ENCODE peak calls at places on chromosome 17, in ten cellular contexts. K is PC-3, G is OCI-LY7, F is mucosa of descending colon, X is heart left ventricle, T is stomach, A is kidney, N is tibial nerve, O is thoracic aorta, H is pancreas. D is an unnamed sample. For H3K4me1, the result is how much of the 10 kb centered on the place peaks cover.

GRCh38 chr17:62093188-62094155 is 28.4 kb upstream of the MED13 start:
- DNase-seq in K (peak), G (no peak), F (no peak), X (no peak), T (no peak), A (no peak), N (no peak), O (no peak), H (no peak), D (no peak)

GRCh38 chr17:48492401-48493298 is 38.2 kb downstream of the HOXB1 start:
- DNase-seq in K (peak), G (no peak), F (peak), X (peak), T (peak), A (peak), N (peak), O (peak), H (peak), D (peak)

GRCh38 chr17:45270828-45271418 is 9.0 kb upstream of the SPATA32 start:
- DNase-seq in K (peak), G (peak), F (no peak), X (no peak), T (no peak), A (peak), N (no peak), O (no peak), H (no peak), D (peak)

GRCh38 chr17:36608794-36609497 is 7.6 kb downstream of the MRM1 start:
- DNase-seq in K (peak), G (peak), F (peak), X (peak), T (no peak), A (no peak), N (no peak), O (no peak), H (no peak), D (peak)

GRCh38 chr17:9364837-9365430 is 210.7 kb downstream of the STX8 start:
- DNase-seq in K (no peak), G (no peak), F (no peak), X (no peak), T (no peak), A (no peak), N (no peak), O (no peak), H (no peak), D (no peak)

GRCh38 chr17:60952747-60953146 is 275.1 kb downstream of the BCAS3 start:
- DNase-seq in K (no peak), G (no peak), F (no peak), X (no peak), T (no peak), A (no peak), N (no peak), O (no peak), H (no peak), D (no peak)

GRCh38 chr17:20613248-20613647 is 33.7 kb downstream of the CDRT15L2 start:
- DNase-seq in K (no peak), G (no peak), F (no peak), X (no peak), T (no peak), A (no peak), N (no peak), O (no peak), H (no peak), D (no peak)

GRCh38 chr17:41333098-41333497 is 17.5 kb downstream of the KRT33A start:
- DNase-seq in K (no peak), G (no peak), F (no peak), X (no peak), T (no peak), A (no peak), N (no peak), O (no peak), H (no peak), D (no peak)

GRCh38 chr17:66549312-66549705 is 246.9 kb downstream of the PRKCA start:
- DNase-seq in K (peak), G (no peak), F (no peak), X (no peak), T (no peak), A (no peak), N (no peak), O (no peak), H (no peak), D (no peak)

GRCh38 chr17:77581480-77581879 is 377.0 kb upstream of the TNRC6C start:
- DNase-seq in K (peak), G (no peak), F (no peak), X (no peak), T (no peak), A (no peak), N (no peak), O (no peak), H (no peak), D (no peak)

GRCh38 chr17:28807925-28808641 is 34.5 kb downstream of the FAM222B start:
- DNase-seq in K (peak), G (no peak), F (no peak), X (no peak), T (no peak), A (no peak), N (no peak), O (no peak), H (no peak), D (no peak)

GRCh38 chr17:42709561-42709960 is 27.2 kb downstream of the CNTNAP1 start:
- DNase-seq in K (no peak), G (no peak), F (no peak), X (no peak), T (no peak), A (no peak), N (no peak), O (no peak), H (no peak), D (no peak)

GRCh38 chr17:2174471-2175293 is 119.8 kb downstream of the HIC1 start:
- DNase-seq in K (no peak), G (no peak), F (peak), X (peak), T (no peak), A (peak), N (peak), O (no peak), H (peak), D (no peak)

GRCh38 chr17:42531455-42532354 is 4.3 kb upstream of the NAGLU start:
- DNase-seq in K (peak), G (peak), F (peak), X (peak), T (peak), A (peak), N (no peak), O (no peak), H (peak), D (peak)

GRCh38 chr17:19286751-19287341 is 49.7 kb downstream of the EPN2 start:
- DNase-seq in K (no peak), G (no peak), F (no peak), X (no peak), T (no peak), A (no peak), N (no peak), O (no peak), H (no peak), D (no peak)

GRCh38 chr17:45036696-45037095 is 14.7 kb downstream of the DCAKD start:
- DNase-seq in K (no peak), G (no peak), F (no peak), X (no peak), T (no peak), A (no peak), N (no peak), O (no peak), H (no peak), D (no peak)

GRCh38 chr17:62665599-62665998 is 38.1 kb downstream of the MRC2 start:
- DNase-seq in K (no peak), G (no peak), F (no peak), X (no peak), T (no peak), A (no peak), N (no peak), O (no peak), H (no peak), D (no peak)

GRCh38 chr17:47803751-47804150 is 17.8 kb downstream of the OSBPL7 start:
- DNase-seq in K (no peak), G (no peak), F (no peak), X (no peak), T (peak), A (no peak), N (no peak), O (no peak), H (no peak), D (no peak)

GRCh38 chr17:31275126-31275525 is 21.9 kb downstream of the OMG start:
- DNase-seq in K (no peak), G (no peak), F (no peak), X (no peak), T (no peak), A (no peak), N (no peak), O (no peak), H (no peak), D (no peak)

GRCh38 chr17:40854175-40854814 is 12.7 kb downstream of the KRT12 start:
- DNase-seq in K (peak), G (no peak), F (no peak), X (no peak), T (no peak), A (no peak), N (no peak), O (no peak), H (no peak), D (no peak)

GRCh38 chr17:7478276-7479138 is 924 bp downstream of the ZBTB4 start:
- DNase-seq in K (peak), G (no peak), F (peak), X (peak), T (peak), A (peak), N (no peak), O (no peak), H (peak), D (peak)
- H3K4me1 ChIP-seq in K (under half), G (under half), F (under half), X (half or more), T (half or more), A (under half), N (half or more), O (under half), H (under half), D (under half)

DNA sequence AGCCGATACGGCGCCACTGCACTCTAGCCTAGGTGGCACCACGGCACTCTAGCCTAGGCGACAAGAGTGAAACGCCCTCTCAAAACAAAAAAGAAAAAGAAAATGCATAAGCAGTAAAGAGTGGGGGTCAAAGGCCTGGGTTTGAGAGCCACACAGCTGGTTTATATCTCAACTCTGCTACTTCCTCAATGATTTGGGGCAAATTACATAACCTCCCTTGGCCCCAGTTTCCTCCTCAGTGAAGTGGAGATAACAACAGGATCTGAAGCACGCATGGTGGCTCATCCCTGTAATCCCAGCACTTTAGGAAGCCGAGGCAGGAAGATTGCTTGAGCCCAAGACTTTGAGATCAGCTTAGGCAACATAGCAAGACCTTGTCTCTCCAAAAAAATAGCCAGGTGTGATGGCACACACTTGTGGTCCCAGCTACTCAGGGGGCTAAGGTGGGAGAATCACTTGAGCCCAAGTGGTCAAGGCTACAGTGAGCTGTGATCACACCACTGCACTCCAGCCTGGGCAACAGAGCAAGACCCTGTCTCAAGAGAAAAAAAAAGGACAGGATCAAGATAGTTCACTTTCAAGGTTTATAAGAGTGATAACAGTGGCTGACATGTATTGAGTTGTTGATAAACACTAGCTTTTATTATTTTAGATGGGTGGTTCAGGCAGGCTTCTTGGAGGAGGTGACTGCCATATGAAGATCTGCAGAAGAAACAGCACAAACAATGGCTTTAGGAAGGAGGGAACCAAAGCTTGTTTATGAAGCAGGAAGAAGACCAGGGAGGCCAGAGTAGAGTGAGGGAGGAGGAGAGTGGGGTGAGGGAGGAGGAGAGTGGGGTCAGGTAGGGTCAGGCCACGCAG is 8.5 kb upstream of the COG1 start:
- DNase-seq in K (no peak), G (no peak), F (no peak), X (no peak), T (no peak), A (no peak), N (no peak), O (no peak), H (no peak), D (no peak)
- TF ChIP-seq CTCF in K (no peak), G (no peak), F (no peak), X (no peak), T (no peak), A (no peak), N (no peak), O (no peak), H (no peak), D (no peak)

DNA sequence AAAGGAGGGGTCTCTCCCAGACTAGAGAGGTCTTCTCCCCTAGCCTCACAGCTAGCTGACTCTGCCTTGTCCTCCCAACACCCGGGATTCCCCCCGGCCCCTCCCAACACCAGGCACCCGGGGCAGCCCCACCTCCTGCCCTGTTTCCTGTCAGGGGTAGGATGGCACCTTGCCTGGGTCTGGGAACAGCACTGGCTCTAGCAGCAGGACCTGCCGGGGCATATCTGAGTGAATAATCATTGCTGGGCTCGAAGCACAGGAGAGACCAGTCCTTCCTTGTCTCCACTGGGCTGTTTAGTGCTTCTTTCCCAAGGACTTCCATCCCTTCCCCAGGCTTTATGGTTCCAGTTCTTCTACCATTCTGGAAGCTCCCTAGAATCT is 25.7 kb downstream of the MINK1 start:
- DNase-seq in K (peak), G (no peak), F (peak), X (peak), T (peak), A (peak), N (no peak), O (peak), H (peak), D (no peak)
- H3K4me3 ChIP-seq in K (no peak), G (no peak), F (no peak), X (no peak), T (no peak), A (no peak), N (no peak), O (peak), H (no peak), D (no peak)

GRCh38 chr17:74746376-74746775 is 2.1 kb upstream of the NHERF1 start:
- DNase-seq in K (no peak), G (no peak), F (peak), X (no peak), T (no peak), A (peak), N (no peak), O (no peak), H (no peak), D (no peak)

GRCh38 chr17:74744349-74744713 is 4.1 kb upstream of the NHERF1 start:
- DNase-seq in K (no peak), G (no peak), F (no peak), X (no peak), T (no peak), A (no peak), N (no peak), O (no peak), H (no peak), D (no peak)

GRCh38 chr17:74746922-74747321 is 1.5 kb upstream of the NHERF1 start:
- DNase-seq in K (no peak), G (no peak), F (peak), X (no peak), T (no peak), A (peak), N (no peak), O (no peak), H (peak), D (peak)

GRCh38 chr17:74744714-74745547 is 3.5 kb upstream of the NHERF1 start:
- DNase-seq in K (peak), G (peak), F (peak), X (peak), T (peak), A (peak), N (peak), O (peak), H (peak), D (peak)

GRCh38 chr17:74745548-74746177 is 2.8 kb upstream of the NHERF1 start:
- DNase-seq in K (no peak), G (no peak), F (peak), X (no peak), T (no peak), A (peak), N (no peak), O (no peak), H (no peak), D (no peak)
- H3K4me1 ChIP-seq in K (under half), G (half or more), F (under half), X (under half), T (half or more), A (under half), N (under half), O (under half), H (under half), D (under half)

GRCh38 chr17:58432806-58433573 is 15.7 kb upstream of the RNF43 start:
- DNase-seq in K (peak), G (peak), F (no peak), X (no peak), T (no peak), A (no peak), N (no peak), O (no peak), H (no peak), D (no peak)
- TF ChIP-seq CTCF in K (peak), G (peak), F (no peak), X (no peak), T (no peak), A (no peak), N (no peak), O (no peak), H (no peak), D (no peak)

DNA sequence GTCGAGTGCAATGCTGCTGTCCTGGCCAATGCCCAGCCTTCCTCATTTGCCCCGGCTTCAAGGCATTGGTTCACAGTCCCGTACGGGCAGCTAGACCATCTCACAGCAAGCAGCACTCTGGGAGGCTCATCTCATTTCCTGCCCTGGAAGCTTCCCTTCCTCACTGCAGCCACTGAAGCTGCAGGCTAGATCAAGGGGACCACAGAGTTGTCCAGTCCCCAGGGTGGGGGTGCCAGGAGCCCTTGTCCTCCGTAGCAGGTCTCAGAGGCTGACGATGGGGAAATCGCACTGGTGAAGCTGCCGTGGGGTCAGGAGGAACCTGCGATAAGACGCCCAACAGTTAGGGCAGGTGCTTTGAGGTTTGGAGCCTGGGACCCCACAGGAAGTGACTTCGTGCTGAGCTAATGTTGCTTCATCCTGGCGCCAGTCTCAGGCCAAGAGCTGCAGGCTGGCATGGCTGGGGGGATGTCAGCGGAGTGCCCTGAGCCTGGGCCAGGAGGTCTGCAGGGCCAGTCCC is at the start of gene SPNS3:
- DNase-seq in K (no peak), G (peak), F (no peak), X (peak), T (no peak), A (no peak), N (no peak), O (no peak), H (no peak), D (no peak)
- H3K4me3 ChIP-seq in K (no peak), G (peak), F (no peak), X (no peak), T (no peak), A (no peak), N (no peak), O (no peak), H (no peak), D (no peak)

GRCh38 chr17:82297804-82298537 is 19.4 kb downstream of the CD7 start:
- DNase-seq in K (peak), G (peak), F (peak), X (peak), T (peak), A (peak), N (peak), O (peak), H (peak), D (no peak)

GRCh38 chr17:82298538-82299421 is 18.6 kb downstream of the CD7 start:
- DNase-seq in K (no peak), G (no peak), F (no peak), X (no peak), T (no peak), A (no peak), N (no peak), O (no peak), H (peak), D (no peak)

GRCh38 chr17:82296511-82297279 is 20.7 kb downstream of the CD7 start:
- DNase-seq in K (peak), G (peak), F (peak), X (no peak), T (no peak), A (no peak), N (no peak), O (no peak), H (no peak), D (no peak)

GRCh38 chr17:82295472-82295814 is 21.9 kb upstream of the CSNK1D start:
- DNase-seq in K (no peak), G (no peak), F (no peak), X (no peak), T (no peak), A (no peak), N (no peak), O (no peak), H (no peak), D (no peak)

GRCh38 chr17:82297280-82297803 is 20.1 kb downstream of the CD7 start:
- DNase-seq in K (peak), G (peak), F (peak), X (peak), T (peak), A (peak), N (peak), O (peak), H (peak), D (no peak)
- H3K4me1 ChIP-seq in K (half or more), G (under half), F (under half), X (under half), T (half or more), A (under half), N (under half), O (under half), H (under half), D (under half)

GRCh38 chr17:3692346-3692745 is 3.6 kb downstream of the P2RX5 start:
- DNase-seq in K (no peak), G (no peak), F (no peak), X (peak), T (no peak), A (no peak), N (no peak), O (no peak), H (no peak), D (no peak)

GRCh38 chr17:3693099-3693498 is 2.9 kb downstream of the P2RX5 start:
- DNase-seq in K (no peak), G (no peak), F (no peak), X (no peak), T (no peak), A (no peak), N (no peak), O (no peak), H (no peak), D (no peak)

GRCh38 chr17:3690094-3690715 is 5.8 kb downstream of the P2RX5 start:
- DNase-seq in K (no peak), G (no peak), F (no peak), X (no peak), T (no peak), A (peak), N (no peak), O (no peak), H (no peak), D (no peak)

GRCh38 chr17:3689262-3690093 is 6.5 kb downstream of the P2RX5 start:
- DNase-seq in K (no peak), G (no peak), F (no peak), X (no peak), T (no peak), A (peak), N (no peak), O (no peak), H (no peak), D (no peak)

GRCh38 chr17:3691539-3692166 is 4.3 kb downstream of the P2RX5 start:
- DNase-seq in K (no peak), G (peak), F (no peak), X (peak), T (no peak), A (no peak), N (no peak), O (no peak), H (no peak), D (no peak)
- TF ChIP-seq CTCF in K (no peak), G (peak), F (no peak), X (no peak), T (no peak), A (no peak), N (no peak), O (no peak), H (no peak), D (no peak)

D was measured in Caco-2.